ENCODE peak calls at places on chromosomes 2 and 18, in eight cellular contexts. N is activated gamma-delta T cell treated with anti-CD3 and anti-CD28 coated beads, Interleukin-2, amount 50 U/mL, for 16 hours; X is activated CD4-positive, alpha-beta T cell treated with anti-CD3 and anti-CD28 coated beads, Interleukin-2, amount 50 U/mL, for 4 hours; P is fibroblast of mammary gland; E is stimulated activated CD8-positive, alpha-beta memory T cell treated with anti-CD3 and anti-CD28 coated beads, Interleukin-2, amount 100 ng/mL, for 1 hour; L is ureter; O is nephron progenitor cell; V is hypothalamus. J is an unnamed sample.

GRCh38 chr2:223537669-223538601 is 64.2 kb downstream of the SCG2 start:
- DNase-seq in N (no peak), X (no peak), P (peak; percentile 54), E (no peak), L (no peak), O (no peak), V (no peak), J (no peak)

GRCh38 chr18:54162431-54162830 is 62.0 kb downstream of the MBD2 start:
- DNase-seq in N (no peak), X (no peak), P (peak; percentile 86), E (no peak), L (no peak), O (no peak), V (no peak), J (no peak)

GRCh38 chr18:3447035-3447894 is 2.7 kb upstream of the TGIF1 start:
- DNase-seq in N (no peak), X (no peak), P (peak; percentile 66), E (no peak), L (peak; percentile 66), O (peak; percentile 42), V (no peak), J (peak; percentile 37)

GRCh38 chr2:158699323-158699722 is 95.8 kb upstream of the DAPL1 start:
- DNase-seq in N (no peak), X (no peak), P (no peak), E (no peak), L (no peak), O (no peak), V (no peak), J (no peak)

GRCh38 chr18:73891572-73892421 is 255.8 kb downstream of the FBXO15 start:
- DNase-seq in N (no peak), X (no peak), P (peak; percentile 2), E (no peak), L (no peak), O (peak; percentile 65), V (no peak), J (no peak)

GRCh38 chr18:70468861-70469570 is 180.2 kb downstream of the SOCS6 start:
- DNase-seq in N (no peak), X (no peak), P (no peak), E (no peak), L (no peak), O (no peak), V (no peak), J (no peak)

GRCh38 chr2:113010088-113010487 is 4.8 kb downstream of the IL36A start:
- DNase-seq in N (no peak), X (no peak), P (no peak), E (no peak), L (no peak), O (no peak), V (no peak), J (no peak)

GRCh38 chr2:105612049-105612448 is 132.7 kb upstream of the NCK2 start:
- DNase-seq in N (no peak), X (no peak), P (no peak), E (no peak), L (no peak), O (no peak), V (no peak), J (no peak)

GRCh38 chr18:47901624-47902362 is 28.7 kb downstream of the SMAD2 start:
- DNase-seq in N (no peak), X (no peak), P (no peak), E (no peak), L (no peak), O (no peak), V (no peak), J (no peak)

GRCh38 chr2:178514664-178515063 is 34.4 kb downstream of the PLEKHA3 start:
- DNase-seq in N (no peak), X (peak; percentile 9), P (peak; percentile 88), E (no peak), L (no peak), O (no peak), V (no peak), J (no peak)

GRCh38 chr2:37916512-37917082 is 8.5 kb upstream of the RMDN2 start:
- DNase-seq in N (no peak), X (no peak), P (peak; percentile 99), E (no peak), L (peak; percentile 77), O (no peak), V (no peak), J (no peak)

GRCh38 chr2:72133721-72134407 is 13.8 kb downstream of the CYP26B1 start:
- DNase-seq in N (no peak), X (no peak), P (no peak), E (no peak), L (no peak), O (no peak), V (no peak), J (no peak)

GRCh38 chr2:73776381-73776780 is 3.5 kb downstream of the DUSP11 start:
- DNase-seq in N (no peak), X (no peak), P (no peak), E (no peak), L (no peak), O (no peak), V (no peak), J (no peak)

GRCh38 chr2:45897836-45898235 is 246.4 kb downstream of the PRKCE start:
- DNase-seq in N (no peak), X (no peak), P (no peak), E (no peak), L (no peak), O (no peak), V (no peak), J (no peak)

GRCh38 chr2:70627499-70627898 is 73.9 kb upstream of the TGFA start:
- DNase-seq in N (no peak), X (no peak), P (peak; percentile 30), E (no peak), L (no peak), O (no peak), V (no peak), J (no peak)

GRCh38 chr2:128469203-128469602 is 150.5 kb upstream of the HS6ST1 start:
- DNase-seq in N (no peak), X (no peak), P (peak; percentile 21), E (no peak), L (no peak), O (no peak), V (no peak), J (no peak)

J was measured in stomach.